ENCODE peak calls at places on chromosomes 5 and 9, in nine cellular contexts. R is cardiac fibroblast, A is mesothelial cell of epicardium, K is lower leg skin, G is endodermal cell, D is AG09319, T is PC-3, U is neural crest cell, L is RWPE1. E is an unnamed sample.

GRCh38 chr9:34546834-34547827 is 24.3 kb upstream of the ENHO start:
- DNase-seq in R (peak; percentile 84), A (no peak), K (no peak), G (peak; percentile 95), D (no peak), T (peak; percentile 74), U (peak; percentile 79), L (peak; percentile 41), E (peak; percentile 44)

GRCh38 chr9:15856591-15856990 is 303.7 kb downstream of the CCDC171 start:
- DNase-seq in R (peak; percentile 18), A (no peak), K (no peak), G (no peak), D (no peak), T (peak; percentile 5), U (no peak), L (no peak), E (no peak)

GRCh38 chr5:179919487-179920060 is 11.9 kb upstream of the TBC1D9B start:
- DNase-seq in R (no peak), A (no peak), K (no peak), G (no peak), D (no peak), T (no peak), U (no peak), L (no peak), E (no peak)

GRCh38 chr9:124078641-124079040 is 67.1 kb downstream of the LHX2 start:
- DNase-seq in R (peak; percentile 73), A (no peak), K (no peak), G (no peak), D (peak; percentile 12), T (peak; percentile 85), U (no peak), L (peak; percentile 51), E (no peak)

GRCh38 chr9:21413089-21414023 is 4.4 kb downstream of the IFNA8 start:
- DNase-seq in R (no peak), A (no peak), K (no peak), G (peak; percentile 68), D (no peak), T (no peak), U (no peak), L (no peak), E (no peak)

GRCh38 chr9:38029923-38030638 is 38.9 kb downstream of the SHB start:
- DNase-seq in R (no peak), A (no peak), K (no peak), G (no peak), D (no peak), T (no peak), U (no peak), L (no peak), E (no peak)

GRCh38 chr5:136137497-136138220 is 5.0 kb downstream of the SMAD5 start:
- DNase-seq in R (no peak), A (no peak), K (no peak), G (no peak), D (no peak), T (no peak), U (no peak), L (peak; percentile 45), E (no peak)

GRCh38 chr5:69099302-69099701 is 5.5 kb downstream of the SLC30A5 start:
- DNase-seq in R (no peak), A (no peak), K (no peak), G (no peak), D (no peak), T (no peak), U (no peak), L (no peak), E (no peak)

DNA sequence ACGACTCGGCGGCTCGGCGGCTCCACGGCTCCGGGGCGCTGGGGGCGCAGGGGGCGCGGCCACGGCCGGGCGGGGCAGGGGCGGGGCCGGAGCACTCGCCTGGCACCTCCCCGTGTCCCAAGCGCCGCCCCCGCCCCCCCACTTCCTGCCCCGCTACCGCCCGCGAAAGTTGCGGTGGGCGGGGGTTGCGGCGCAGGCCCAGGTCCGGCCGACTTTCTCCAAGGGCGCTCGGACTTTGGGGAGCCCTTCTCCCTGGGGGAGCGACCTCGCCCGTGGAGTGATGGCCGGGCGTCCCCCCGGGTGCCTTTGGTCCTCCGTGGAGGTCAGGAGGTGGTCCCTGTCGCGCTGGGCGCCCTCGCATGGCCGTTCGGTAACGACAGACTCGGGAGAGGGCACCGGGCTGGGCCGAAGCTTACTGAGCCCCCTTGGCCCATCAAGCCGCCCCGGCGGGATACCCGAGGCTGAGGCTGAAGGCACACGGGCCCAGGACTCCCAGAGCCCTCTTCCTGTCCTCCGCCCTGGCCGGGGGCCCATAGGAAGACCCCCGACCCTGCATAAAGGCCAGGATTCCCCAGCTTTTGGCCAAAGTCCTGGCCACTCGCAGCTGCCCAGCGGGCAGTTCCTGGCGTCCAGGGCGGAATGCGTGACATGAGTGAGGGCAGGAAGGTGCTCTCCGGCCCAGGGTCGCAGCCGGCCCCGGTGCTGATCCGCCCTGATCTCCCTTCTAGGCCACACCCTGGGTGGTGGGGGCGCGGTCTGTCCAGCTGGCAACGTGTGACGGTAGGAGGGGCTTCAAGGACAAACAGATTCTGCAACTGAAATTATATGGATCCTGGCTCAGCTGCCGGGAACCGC is 883 bp upstream of the VAV2 start:
- DNase-seq in R (peak; percentile 90), A (peak; percentile 71), K (peak; percentile 88), G (peak; percentile 89), D (peak; percentile 76), T (peak; percentile 79), U (peak; percentile 60), L (peak; percentile 93), E (peak; percentile 59)
- TF ChIP-seq CTCF in R (peak; percentile 40), A (no peak), K (no peak), G (peak; percentile 66), D (peak; percentile 45), T (peak; percentile 61), U (peak; percentile 55), L (peak; percentile 71), E (peak; percentile 57)

GRCh38 chr5:160119142-160119904 is at the start of gene PWWP2A:
- DNase-seq in R (peak; percentile 100), A (peak; percentile 98), K (peak; percentile 100), G (peak; percentile 99), D (peak; percentile 100), T (peak; percentile 100), U (peak; percentile 90), L (peak; percentile 100), E (peak; percentile 99)
- TF ChIP-seq CTCF in R (no peak), A (no peak), K (no peak), G (peak; percentile 45), D (no peak), T (no peak), U (peak; percentile 39), L (peak; percentile 22), E (no peak)

GRCh38 chr9:88555581-88555980 is 20.6 kb downstream of the NXNL2 start:
- DNase-seq in R (no peak), A (no peak), K (no peak), G (no peak), D (no peak), T (no peak), U (no peak), L (no peak), E (no peak)

GRCh38 chr9:88559661-88560060 is 24.7 kb downstream of the NXNL2 start:
- DNase-seq in R (peak; percentile 10), A (no peak), K (no peak), G (no peak), D (no peak), T (no peak), U (no peak), L (no peak), E (no peak)
- TF ChIP-seq CTCF in R (no peak), A (no peak), K (no peak), G (peak; percentile 46), D (peak; percentile 6), T (no peak), U (no peak), L (no peak), E (no peak)

GRCh38 chr9:31140316-31140715 is 1244.1 kb upstream of the ACO1 start:
- DNase-seq in R (peak; percentile 45), A (no peak), K (no peak), G (no peak), D (no peak), T (peak; percentile 51), U (no peak), L (peak; percentile 35), E (no peak)
- TF ChIP-seq CTCF in R (peak; percentile 7), A (peak; percentile 40), K (no peak), G (peak; percentile 75), D (no peak), T (peak; percentile 58), U (peak; percentile 57), L (peak; percentile 36), E (no peak)

DNA sequence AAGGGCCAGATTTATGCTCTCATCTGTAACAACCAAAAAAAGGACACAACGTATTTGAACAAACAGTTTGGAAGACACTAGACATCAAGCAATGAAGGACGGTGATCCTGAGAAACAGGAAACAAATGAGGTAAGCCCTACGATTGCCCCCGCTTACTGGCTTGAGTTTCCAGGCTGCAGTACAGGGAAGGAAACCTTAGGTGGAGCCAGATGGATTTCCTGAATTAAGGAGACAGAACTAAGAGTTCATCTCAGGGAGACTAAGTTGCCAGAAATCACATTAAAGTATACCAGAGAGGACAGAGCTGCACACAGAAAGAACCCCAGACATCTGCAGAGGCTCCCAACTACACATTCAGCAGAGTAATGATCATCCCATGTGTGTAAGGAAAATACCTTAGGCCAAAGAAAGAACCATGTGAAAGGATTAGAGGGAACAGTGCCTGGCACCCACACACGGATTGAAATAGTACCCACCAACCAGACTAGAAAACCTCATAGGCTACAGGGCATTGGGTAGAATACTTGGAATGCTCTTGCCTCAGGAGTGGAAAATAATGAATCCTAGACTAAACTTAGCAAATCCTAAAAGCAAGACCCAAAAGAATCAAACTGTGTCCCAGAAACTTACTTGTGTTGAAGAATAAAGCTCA is 99.3 kb upstream of the NIPBL start:
- DNase-seq in R (peak; percentile 40), A (no peak), K (no peak), G (peak; percentile 74), D (no peak), T (peak; percentile 49), U (peak; percentile 20), L (peak; percentile 18), E (no peak)
- TF ChIP-seq CTCF in R (peak; percentile 40), A (no peak), K (no peak), G (peak; percentile 75), D (peak; percentile 34), T (peak; percentile 48), U (peak; percentile 50), L (no peak), E (peak; percentile 21)

E was measured in CD14-positive monocyte.